ENCODE peak calls at places on chromosomes 16 and 17, in six cellular contexts. L is activated gamma-delta T cell treated with anti-CD3 and anti-CD28 coated beads, Interleukin-2, amount 50 U/mL, for 16 hours; K is astrocyte of the spinal cord; F is hepatic stellate cell; T is NCI-H1092; Z is cardiac fibroblast. J is an unnamed sample.

GRCh38 chr16:50367777-50368409 is 895 bp downstream of the BRD7 start:
- DNase-seq in K (no peak), F (no peak), T (no peak), L (no peak), Z (no peak), J (no peak)

GRCh38 chr16:87468550-87468949 is 24.3 kb downstream of the ZCCHC14 start:
- DNase-seq in F (no peak), L (no peak), Z (no peak), K (no peak), T (no peak), J (no peak)

GRCh38 chr16:89174055-89174827 is 2.7 kb downstream of the CDH15 start:
- DNase-seq in L (no peak), Z (no peak), K (no peak), T (no peak), F (no peak), J (no peak)

GRCh38 chr17:80187493-80187892 is 17.7 kb downstream of the CARD14 start:
- DNase-seq in T (no peak), F (no peak), L (no peak), K (no peak), Z (peak), J (peak)

GRCh38 chr16:74107795-74108610 is 188.6 kb upstream of the PSMD7 start:
- DNase-seq in L (no peak), T (no peak), Z (peak), F (no peak), K (no peak), J (peak)

GRCh38 chr17:28433696-28434095 is 27.7 kb upstream of the SLC46A1 start:
- DNase-seq in K (no peak), Z (no peak), F (no peak), T (no peak), L (no peak), J (no peak)

GRCh38 chr17:60145006-60145935 is 4.5 kb upstream of the CA4 start:
- DNase-seq in L (no peak), Z (no peak), K (no peak), T (no peak), F (no peak), J (no peak)

GRCh38 chr17:45912319-45912718 is 18.0 kb downstream of the MAPT start:
- DNase-seq in L (no peak), T (no peak), K (no peak), Z (no peak), F (no peak), J (no peak)

GRCh38 chr16:55713103-55713502 is 57.3 kb downstream of the SLC6A2 start:
- DNase-seq in L (no peak), F (no peak), Z (no peak), K (no peak), T (no peak), J (no peak)

GRCh38 chr17:29590979-29591736 is 1.7 kb upstream of the GIT1 start:
- DNase-seq in K (no peak), T (peak), L (no peak), Z (peak), F (no peak), J (peak)

GRCh38 chr17:77312061-77312684 is 171.4 kb downstream of the SEC14L1 start:
- DNase-seq in Z (no peak), K (no peak), T (no peak), F (no peak), L (no peak), J (no peak)

GRCh38 chr16:74868501-74868900 is 93.9 kb upstream of the FA2H start:
- DNase-seq in Z (peak), L (no peak), K (peak), F (no peak), T (no peak), J (no peak)

GRCh38 chr17:51652529-51652928 is 392.2 kb downstream of the UTP18 start:
- DNase-seq in T (no peak), L (no peak), K (no peak), F (no peak), Z (no peak), J (no peak)

GRCh38 chr17:27654654-27655524 is 23.9 kb downstream of the LGALS9 start:
- DNase-seq in L (peak), F (peak), Z (peak), K (peak), T (peak), J (peak)

GRCh38 chr17:40485851-40486512 is 15.4 kb downstream of the TNS4 start:
- DNase-seq in Z (peak), F (peak), L (no peak), K (peak), T (no peak), J (peak)

GRCh38 chr16:85480727-85481101 is 132.4 kb upstream of the GSE1 start:
- DNase-seq in L (no peak), T (no peak), Z (no peak), F (no peak), K (no peak), J (no peak)

GRCh38 chr17:41793749-41794602 is 7.5 kb upstream of the JUP start:
- DNase-seq in K (no peak), Z (peak), L (no peak), F (peak), T (no peak), J (no peak)

GRCh38 chr17:8698142-8699050 is 46.2 kb downstream of the CCDC42 start:
- DNase-seq in F (peak), L (no peak), T (no peak), Z (peak), K (peak), J (no peak)

GRCh38 chr17:45170976-45171337 is 9.3 kb downstream of the HEXIM2 start:
- DNase-seq in Z (peak), T (no peak), K (peak), F (peak), L (no peak), J (peak)

GRCh38 chr17:61208301-61209098 is 191.1 kb upstream of the TBX2 start:
- DNase-seq in T (peak), Z (peak), L (no peak), K (peak), F (no peak), J (no peak)

GRCh38 chr17:67942810-67943209 is 53.5 kb downstream of the C17orf58 start:
- DNase-seq in T (no peak), L (no peak), K (no peak), F (no peak), Z (peak), J (peak)

GRCh38 chr16:1333149-1333812 is at the start of gene BAIAP3:
- DNase-seq in L (peak), T (no peak), F (peak), K (no peak), Z (peak), J (no peak)

GRCh38 chr16:4306439-4307214 is 9.2 kb upstream of the GLIS2 start:
- DNase-seq in K (no peak), L (peak), F (no peak), Z (no peak), T (peak), J (no peak)

GRCh38 chr17:27602721-27603445 is 28.1 kb upstream of the LGALS9 start:
- DNase-seq in Z (peak), T (peak), K (peak), L (peak), F (peak), J (peak)

GRCh38 chr17:62892069-62892675 is 73.9 kb upstream of the TANC2 start:
- DNase-seq in T (no peak), F (no peak), L (no peak), Z (peak), K (no peak), J (no peak)

GRCh38 chr17:82531431-82531881 is 11.9 kb downstream of the FOXK2 start:
- DNase-seq in F (peak), L (no peak), T (no peak), Z (peak), K (peak), J (peak)

GRCh38 chr17:49086316-49086605 is 46.3 kb upstream of the B4GALNT2 start:
- DNase-seq in K (no peak), F (no peak), L (no peak), Z (no peak), T (no peak), J (no peak)

GRCh38 chr17:41801374-41802062 is 10.2 kb downstream of the P3H4 start:
- DNase-seq in Z (peak), K (peak), L (peak), F (peak), T (peak), J (peak)

J was measured in A172.